ENCODE peak calls at places on chromosomes 16 and 17, in nine cellular contexts. J, A, D, C, O, P, B, E and Y are unnamed samples.
A peak's percentile ranks its signal among the peaks of the same experiment; 100 is the strongest.

GRCh38 chr17:801660-802059 is 19.5 kb downstream of the MRM3 start:
- DNase-seq in J (no peak), A (peak; percentile 50), D (no peak), C (no peak), O (no peak), P (no peak), B (no peak), E (no peak), Y (no peak)

GRCh38 chr16:27767971-27768591 is 218.1 kb downstream of the KATNIP start:
- DNase-seq in J (peak; percentile 11), A (no peak), D (no peak), C (no peak), O (no peak), P (no peak), B (no peak), E (no peak), Y (no peak)

GRCh38 chr17:65472602-65473001 is 88.8 kb downstream of the AXIN2 start:
- DNase-seq in J (no peak), A (peak; percentile 85), D (no peak), C (no peak), O (peak; percentile 80), P (no peak), B (no peak), E (no peak), Y (no peak)

GRCh38 chr16:85586360-85587145 is 26.6 kb upstream of the GSE1 start:
- DNase-seq in J (peak; percentile 60), A (peak; percentile 90), D (no peak), C (no peak), O (no peak), P (no peak), B (no peak), E (no peak), Y (no peak)

GRCh38 chr16:88764913-88765349 is 20.1 kb downstream of the PIEZO1 start:
- DNase-seq in J (no peak), A (no peak), D (peak; percentile 51), C (no peak), O (no peak), P (no peak), B (peak; percentile 80), E (no peak), Y (no peak)

GRCh38 chr16:20377181-20377580 is 24.7 kb upstream of the UMOD start:
- DNase-seq in J (no peak), A (no peak), D (no peak), C (no peak), O (no peak), P (no peak), B (no peak), E (no peak), Y (no peak)

GRCh38 chr16:25060920-25061319 is 45.8 kb upstream of the ARHGAP17 start:
- DNase-seq in J (no peak), A (no peak), D (no peak), C (no peak), O (peak; percentile 75), P (no peak), B (no peak), E (no peak), Y (no peak)

GRCh38 chr17:40058151-40058784 is 4.1 kb upstream of the MED24 start:
- DNase-seq in J (peak; percentile 33), A (no peak), D (no peak), C (no peak), O (peak; percentile 47), P (no peak), B (no peak), E (no peak), Y (no peak)

GRCh38 chr17:2061441-2061797 is 6.5 kb downstream of the HIC1 start:
- DNase-seq in J (no peak), A (no peak), D (no peak), C (no peak), O (peak; percentile 24), P (no peak), B (no peak), E (no peak), Y (no peak)

GRCh38 chr16:16997349-16997748 is 473.4 kb downstream of the XYLT1 start:
- DNase-seq in J (no peak), A (no peak), D (no peak), C (no peak), O (no peak), P (no peak), B (no peak), E (no peak), Y (no peak)

GRCh38 chr17:20063665-20064648 is 54.8 kb downstream of the SPECC1 start:
- DNase-seq in J (peak; percentile 85), A (peak; percentile 90), D (peak; percentile 63), C (peak; percentile 12), O (peak; percentile 93), P (no peak), B (no peak), E (peak; percentile 52), Y (no peak)

GRCh38 chr17:77741109-77741508 is 217.4 kb upstream of the TNRC6C start:
- DNase-seq in J (no peak), A (no peak), D (no peak), C (no peak), O (no peak), P (no peak), B (peak; percentile 18), E (peak; percentile 53), Y (no peak)

GRCh38 chr16:11495066-11495407 is 91.7 kb downstream of the LITAF start:
- DNase-seq in J (no peak), A (no peak), D (no peak), C (peak; percentile 52), O (no peak), P (no peak), B (no peak), E (no peak), Y (no peak)

GRCh38 chr16:81987706-81988105 is 23.6 kb downstream of the SDR42E1 start:
- DNase-seq in J (no peak), A (no peak), D (no peak), C (no peak), O (no peak), P (no peak), B (peak; percentile 91), E (no peak), Y (no peak)

GRCh38 chr17:59837362-59838195 is 55.2 kb downstream of the TUBD1 start:
- DNase-seq in J (no peak), A (no peak), D (peak; percentile 89), C (peak; percentile 81), O (peak; percentile 100), P (peak; percentile 37), B (peak; percentile 99), E (peak; percentile 57), Y (peak; percentile 44)

GRCh38 chr16:11087691-11088431 is 143.5 kb downstream of the CLEC16A start:
- DNase-seq in J (no peak), A (no peak), D (no peak), C (no peak), O (no peak), P (no peak), B (no peak), E (no peak), Y (no peak)

GRCh38 chr17:51191895-51192294 is 25.7 kb downstream of the NME2 start:
- DNase-seq in J (no peak), A (no peak), D (no peak), C (no peak), O (no peak), P (no peak), B (no peak), E (no peak), Y (no peak)

GRCh38 chr17:62627904-62628603 is 584 bp downstream of the MRC2 start:
- DNase-seq in J (no peak), A (peak; percentile 71), D (peak; percentile 53), C (no peak), O (peak; percentile 79), P (peak; percentile 34), B (no peak), E (peak; percentile 58), Y (no peak)

GRCh38 chr17:51166987-51167931 is 1.0 kb downstream of the NME2 start:
- DNase-seq in J (peak; percentile 45), A (peak; percentile 75), D (peak; percentile 95), C (peak; percentile 19), O (peak; percentile 41), P (peak; percentile 88), B (peak; percentile 60), E (peak; percentile 85), Y (peak; percentile 66)

GRCh38 chr16:5024632-5025031 is 9.1 kb downstream of the NAGPA start:
- DNase-seq in J (peak; percentile 60), A (no peak), D (peak; percentile 50), C (peak; percentile 65), O (peak; percentile 24), P (peak; percentile 39), B (peak; percentile 75), E (no peak), Y (no peak)

GRCh38 chr16:19860146-19861030 is 24.3 kb downstream of the GPRC5B start:
- DNase-seq in J (no peak), A (no peak), D (no peak), C (no peak), O (peak; percentile 42), P (no peak), B (no peak), E (no peak), Y (no peak)

GRCh38 chr17:73759324-73760185 is 115.3 kb upstream of the SDK2 start:
- DNase-seq in J (no peak), A (no peak), D (no peak), C (peak; percentile 63), O (no peak), P (no peak), B (no peak), E (no peak), Y (no peak)